ENCODE peak calls at places on chromosome 3, in nine cellular contexts. One of them, this sample, is unnamed.

GRCh38 chr3:123397921-123398785 is 50.7 kb downstream of the ADCY5 start:
- DNase-seq in OCI-LY7: no peak
- DNase-seq in GM03348: no peak
- DNase-seq in NCI-H524: no peak
- DNase-seq in left cardiac atrium: peak
- DNase-seq in lung: no peak
- DNase-seq in skeletal muscle cell: no peak
- DNase-seq in neural progenitor cell: no peak
- DNase-seq in stimulated activated CD4-positive, alpha-beta T cell treated with anti-CD3 and anti-CD28 coated beads, Interleukin-15, amount 100 ng/mL, for 1 hour: no peak
- DNase-seq in this sample: no peak

GRCh38 chr3:164390046-164390445 is 688.2 kb downstream of the SI start:
- DNase-seq in OCI-LY7: no peak
- DNase-seq in GM03348: no peak
- DNase-seq in NCI-H524: no peak
- DNase-seq in left cardiac atrium: no peak
- DNase-seq in lung: no peak
- DNase-seq in skeletal muscle cell: no peak
- DNase-seq in neural progenitor cell: no peak
- DNase-seq in stimulated activated CD4-positive, alpha-beta T cell treated with anti-CD3 and anti-CD28 coated beads, Interleukin-15, amount 100 ng/mL, for 1 hour: no peak
- DNase-seq in this sample: no peak

GRCh38 chr3:120450261-120450913 is 405 bp downstream of the FSTL1 start:
- DNase-seq in OCI-LY7: no peak
- DNase-seq in GM03348: peak
- DNase-seq in NCI-H524: peak
- DNase-seq in left cardiac atrium: peak
- DNase-seq in lung: no peak
- DNase-seq in skeletal muscle cell: no peak
- DNase-seq in neural progenitor cell: peak
- DNase-seq in stimulated activated CD4-positive, alpha-beta T cell treated with anti-CD3 and anti-CD28 coated beads, Interleukin-15, amount 100 ng/mL, for 1 hour: no peak
- DNase-seq in this sample: peak

GRCh38 chr3:4898454-4899313 is 80.6 kb upstream of the BHLHE40 start:
- DNase-seq in OCI-LY7: no peak
- DNase-seq in GM03348: peak
- DNase-seq in NCI-H524: no peak
- DNase-seq in left cardiac atrium: no peak
- DNase-seq in lung: no peak
- DNase-seq in skeletal muscle cell: no peak
- DNase-seq in neural progenitor cell: no peak
- DNase-seq in stimulated activated CD4-positive, alpha-beta T cell treated with anti-CD3 and anti-CD28 coated beads, Interleukin-15, amount 100 ng/mL, for 1 hour: no peak
- DNase-seq in this sample: no peak

GRCh38 chr3:190083631-190084030 is 37.1 kb downstream of the P3H2 start:
- DNase-seq in OCI-LY7: no peak
- DNase-seq in GM03348: no peak
- DNase-seq in NCI-H524: no peak
- DNase-seq in left cardiac atrium: no peak
- DNase-seq in lung: no peak
- DNase-seq in skeletal muscle cell: no peak
- DNase-seq in neural progenitor cell: no peak
- DNase-seq in stimulated activated CD4-positive, alpha-beta T cell treated with anti-CD3 and anti-CD28 coated beads, Interleukin-15, amount 100 ng/mL, for 1 hour: no peak
- DNase-seq in this sample: no peak

GRCh38 chr3:16203671-16204629 is 29.5 kb downstream of the GALNT15 start:
- DNase-seq in OCI-LY7: no peak
- DNase-seq in GM03348: no peak
- DNase-seq in NCI-H524: peak
- DNase-seq in left cardiac atrium: no peak
- DNase-seq in lung: no peak
- DNase-seq in skeletal muscle cell: no peak
- DNase-seq in neural progenitor cell: peak
- DNase-seq in stimulated activated CD4-positive, alpha-beta T cell treated with anti-CD3 and anti-CD28 coated beads, Interleukin-15, amount 100 ng/mL, for 1 hour: no peak
- DNase-seq in this sample: no peak

GRCh38 chr3:113200351-113200750 is 11.0 kb upstream of the BOC start:
- DNase-seq in OCI-LY7: no peak
- DNase-seq in GM03348: no peak
- DNase-seq in NCI-H524: no peak
- DNase-seq in left cardiac atrium: no peak
- DNase-seq in lung: no peak
- DNase-seq in skeletal muscle cell: no peak
- DNase-seq in neural progenitor cell: no peak
- DNase-seq in stimulated activated CD4-positive, alpha-beta T cell treated with anti-CD3 and anti-CD28 coated beads, Interleukin-15, amount 100 ng/mL, for 1 hour: no peak
- DNase-seq in this sample: no peak

GRCh38 chr3:165462616-165463334 is 266.6 kb upstream of the SLITRK3 start:
- DNase-seq in OCI-LY7: no peak
- DNase-seq in GM03348: no peak
- DNase-seq in NCI-H524: no peak
- DNase-seq in left cardiac atrium: no peak
- DNase-seq in lung: no peak
- DNase-seq in skeletal muscle cell: no peak
- DNase-seq in neural progenitor cell: no peak
- DNase-seq in stimulated activated CD4-positive, alpha-beta T cell treated with anti-CD3 and anti-CD28 coated beads, Interleukin-15, amount 100 ng/mL, for 1 hour: no peak
- DNase-seq in this sample: no peak

GRCh38 chr3:88810455-88810854 is 297.0 kb upstream of the EPHA3 start:
- DNase-seq in OCI-LY7: no peak
- DNase-seq in GM03348: no peak
- DNase-seq in NCI-H524: no peak
- DNase-seq in left cardiac atrium: no peak
- DNase-seq in lung: no peak
- DNase-seq in skeletal muscle cell: peak
- DNase-seq in neural progenitor cell: no peak
- DNase-seq in stimulated activated CD4-positive, alpha-beta T cell treated with anti-CD3 and anti-CD28 coated beads, Interleukin-15, amount 100 ng/mL, for 1 hour: no peak
- DNase-seq in this sample: no peak

GRCh38 chr3:193774916-193775285 is 181.9 kb downstream of the OPA1 start:
- DNase-seq in OCI-LY7: no peak
- DNase-seq in GM03348: no peak
- DNase-seq in NCI-H524: no peak
- DNase-seq in left cardiac atrium: no peak
- DNase-seq in lung: no peak
- DNase-seq in skeletal muscle cell: no peak
- DNase-seq in neural progenitor cell: no peak
- DNase-seq in stimulated activated CD4-positive, alpha-beta T cell treated with anti-CD3 and anti-CD28 coated beads, Interleukin-15, amount 100 ng/mL, for 1 hour: no peak
- DNase-seq in this sample: no peak

GRCh38 chr3:25429960-25430941 is 2.2 kb downstream of the RARB start:
- DNase-seq in OCI-LY7: no peak
- DNase-seq in GM03348: no peak
- DNase-seq in NCI-H524: no peak
- DNase-seq in left cardiac atrium: no peak
- DNase-seq in lung: no peak
- DNase-seq in skeletal muscle cell: no peak
- DNase-seq in neural progenitor cell: no peak
- DNase-seq in stimulated activated CD4-positive, alpha-beta T cell treated with anti-CD3 and anti-CD28 coated beads, Interleukin-15, amount 100 ng/mL, for 1 hour: no peak
- DNase-seq in this sample: no peak

This sample was measured in germinal center.